ENCODE peak calls at places on chromosomes 4 and X, in nine cellular contexts. One of them, this sample, is unnamed.

GRCh38 chrX:111100191-111100590 is 4.2 kb downstream of the PAK3 start:
- DNase-seq in ELR: peak
- DNase-seq in D341Med: peak
- DNase-seq in epithelial cell of esophagus: peak
- DNase-seq in activated CD8-positive, alpha-beta memory T cell treated with anti-CD3 and anti-CD28 coated beads for 48 hours: no peak
- DNase-seq in right cardiac atrium: no peak
- DNase-seq in testis: no peak
- DNase-seq in hippocampal formation: peak
- DNase-seq in putamen: no peak
- DNase-seq in this sample: peak

GRCh38 chr4:178752954-178753525 is 1310.8 kb upstream of the AGA start:
- DNase-seq in ELR: no peak
- DNase-seq in D341Med: peak
- DNase-seq in epithelial cell of esophagus: no peak
- DNase-seq in activated CD8-positive, alpha-beta memory T cell treated with anti-CD3 and anti-CD28 coated beads for 48 hours: no peak
- DNase-seq in right cardiac atrium: no peak
- DNase-seq in testis: no peak
- DNase-seq in hippocampal formation: no peak
- DNase-seq in putamen: peak
- DNase-seq in this sample: no peak

GRCh38 chr4:136908122-136908521 is 624.2 kb downstream of the PCDH18 start:
- DNase-seq in ELR: no peak
- DNase-seq in D341Med: no peak
- DNase-seq in epithelial cell of esophagus: no peak
- DNase-seq in activated CD8-positive, alpha-beta memory T cell treated with anti-CD3 and anti-CD28 coated beads for 48 hours: no peak
- DNase-seq in right cardiac atrium: no peak
- DNase-seq in testis: no peak
- DNase-seq in hippocampal formation: no peak
- DNase-seq in putamen: no peak
- DNase-seq in this sample: no peak

GRCh38 chrX:555589-556220 is 74.9 kb upstream of the SHOX start:
- DNase-seq in ELR: no peak
- DNase-seq in D341Med: no peak
- DNase-seq in epithelial cell of esophagus: no peak
- DNase-seq in activated CD8-positive, alpha-beta memory T cell treated with anti-CD3 and anti-CD28 coated beads for 48 hours: no peak
- DNase-seq in right cardiac atrium: no peak
- DNase-seq in testis: no peak
- DNase-seq in hippocampal formation: no peak
- DNase-seq in putamen: no peak
- DNase-seq in this sample: no peak

GRCh38 chr4:168769416-168769815 is 240.6 kb downstream of the CBR4 start:
- DNase-seq in ELR: peak
- DNase-seq in D341Med: no peak
- DNase-seq in epithelial cell of esophagus: peak
- DNase-seq in activated CD8-positive, alpha-beta memory T cell treated with anti-CD3 and anti-CD28 coated beads for 48 hours: no peak
- DNase-seq in right cardiac atrium: peak
- DNase-seq in testis: no peak
- DNase-seq in hippocampal formation: no peak
- DNase-seq in putamen: no peak
- DNase-seq in this sample: peak

GRCh38 chr4:175810360-175810759 is 1.7 kb downstream of the GPM6A start:
- DNase-seq in ELR: no peak
- DNase-seq in D341Med: no peak
- DNase-seq in epithelial cell of esophagus: no peak
- DNase-seq in activated CD8-positive, alpha-beta memory T cell treated with anti-CD3 and anti-CD28 coated beads for 48 hours: no peak
- DNase-seq in right cardiac atrium: no peak
- DNase-seq in testis: no peak
- DNase-seq in hippocampal formation: no peak
- DNase-seq in putamen: no peak
- DNase-seq in this sample: no peak

GRCh38 chr4:8192748-8193738 is 6.0 kb upstream of the SH3TC1 start:
- DNase-seq in ELR: peak
- DNase-seq in D341Med: no peak
- DNase-seq in epithelial cell of esophagus: peak
- DNase-seq in activated CD8-positive, alpha-beta memory T cell treated with anti-CD3 and anti-CD28 coated beads for 48 hours: no peak
- DNase-seq in right cardiac atrium: peak
- DNase-seq in testis: peak
- DNase-seq in hippocampal formation: peak
- DNase-seq in putamen: no peak
- DNase-seq in this sample: peak

GRCh38 chrX:135531813-135532212 is 11.4 kb downstream of the INTS6L start:
- DNase-seq in ELR: no peak
- DNase-seq in D341Med: no peak
- DNase-seq in epithelial cell of esophagus: peak
- DNase-seq in activated CD8-positive, alpha-beta memory T cell treated with anti-CD3 and anti-CD28 coated beads for 48 hours: no peak
- DNase-seq in right cardiac atrium: no peak
- DNase-seq in testis: no peak
- DNase-seq in hippocampal formation: no peak
- DNase-seq in putamen: no peak
- DNase-seq in this sample: no peak

GRCh38 chr4:153398713-153399112 is 54.2 kb downstream of the MND1 start:
- DNase-seq in ELR: no peak
- DNase-seq in D341Med: no peak
- DNase-seq in epithelial cell of esophagus: peak
- DNase-seq in activated CD8-positive, alpha-beta memory T cell treated with anti-CD3 and anti-CD28 coated beads for 48 hours: no peak
- DNase-seq in right cardiac atrium: no peak
- DNase-seq in testis: no peak
- DNase-seq in hippocampal formation: no peak
- DNase-seq in putamen: no peak
- DNase-seq in this sample: no peak

This sample was measured in dermis blood vessel endothelial cell.